ENCODE peak calls at places on chromosome 3, in six cellular contexts. N is GM12878, T is H1, Z is K562, X is HepG2, W is GM12891. U is an unnamed sample.

GRCh38 chr3:89252865-89253264 is 145.4 kb downstream of the EPHA3 start:
- DNase-seq in X (no peak), N (no peak), W (no peak), Z (no peak), T (no peak), U (no peak)

GRCh38 chr3:146187334-146187950 is 26.5 kb upstream of the PLOD2 start:
- DNase-seq in Z (peak; percentile 8), X (no peak), W (no peak), T (no peak), N (no peak), U (no peak)

GRCh38 chr3:51955893-51956770 is 951 bp downstream of the GPR62 start:
- DNase-seq in N (no peak), W (peak; percentile 59), T (no peak), Z (no peak), X (no peak), U (no peak)

GRCh38 chr3:108477511-108478147 is 32.8 kb downstream of the MYH15 start:
- DNase-seq in T (no peak), Z (peak; percentile 62), W (peak; percentile 22), X (peak; percentile 52), N (peak; percentile 12), U (peak; percentile 14)

GRCh38 chr3:176005564-176005963 is 1146.4 kb downstream of the NAALADL2 start:
- DNase-seq in N (no peak), X (no peak), T (no peak), Z (no peak), W (no peak), U (no peak)

GRCh38 chr3:16673530-16673929 is 68.3 kb upstream of the DAZL start:
- DNase-seq in X (no peak), N (no peak), T (no peak), Z (no peak), W (no peak), U (no peak)

GRCh38 chr3:134323966-134324962 is 50.0 kb downstream of the AMOTL2 start:
- DNase-seq in Z (no peak), N (no peak), W (no peak), X (no peak), T (no peak), U (no peak)

GRCh38 chr3:160006282-160007163 is 17.9 kb downstream of the IL12A start:
- DNase-seq in N (no peak), W (no peak), X (peak; percentile 47), Z (peak; percentile 51), T (no peak), U (no peak)

GRCh38 chr3:19541284-19541683 is 392.7 kb downstream of the EFHB start:
- DNase-seq in W (no peak), Z (no peak), N (no peak), X (no peak), T (no peak), U (no peak)

GRCh38 chr3:31250116-31250813 is 282.5 kb upstream of the STT3B start:
- DNase-seq in T (no peak), N (no peak), X (no peak), Z (no peak), W (no peak), U (no peak)

GRCh38 chr3:99128740-99129505 is 227.4 kb upstream of the DCBLD2 start:
- DNase-seq in X (no peak), N (no peak), T (no peak), W (no peak), Z (no peak), U (no peak)

GRCh38 chr3:57959407-57960173 is 48.6 kb upstream of the FLNB start:
- DNase-seq in X (no peak), N (no peak), T (no peak), W (no peak), Z (no peak), U (no peak)

GRCh38 chr3:72186485-72186864 is 401.5 kb upstream of the PROK2 start:
- DNase-seq in W (no peak), X (no peak), N (no peak), Z (no peak), T (no peak), U (no peak)

GRCh38 chr3:185843635-185844034 is 18.8 kb upstream of the IGF2BP2 start:
- DNase-seq in Z (no peak), T (no peak), X (no peak), W (no peak), N (no peak), U (no peak)
- TF ChIP-seq POLR2A in Z (no peak), T (no peak), X (no peak), W (no peak), N (no peak), U (no peak)

DNA sequence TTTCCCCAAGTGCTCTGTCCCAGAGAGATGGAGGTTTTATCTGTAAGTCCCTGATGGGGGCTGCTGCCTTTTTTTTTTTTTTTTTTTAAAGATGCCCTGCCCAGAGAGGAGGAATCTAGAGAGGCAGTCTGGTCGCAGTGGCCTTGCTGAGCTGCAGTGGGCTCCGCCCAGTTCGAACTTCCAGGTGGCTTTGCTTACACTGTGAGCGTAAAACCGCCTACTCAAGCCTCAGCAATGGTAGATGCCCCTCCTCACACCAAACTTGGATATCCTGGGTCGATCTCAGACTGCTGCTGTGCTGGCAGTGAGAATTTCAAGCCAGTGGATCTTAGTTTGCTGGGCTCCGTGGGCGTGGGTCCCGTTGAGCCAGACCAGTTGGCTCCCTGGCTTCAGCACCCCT is 51.6 kb downstream of the SLC2A2 start:
- DNase-seq in X (no peak), Z (peak; percentile 15), N (no peak), T (no peak), W (no peak), U (no peak)
- TF ChIP-seq TAF1 in X (no peak), Z (no peak), N (no peak), T (no peak), W (no peak), U (no peak)

GRCh38 chr3:157127268-157127667 is 32.7 kb downstream of the CCNL1 start:
- DNase-seq in W (no peak), Z (no peak), X (no peak), T (no peak), N (no peak), U (no peak)

GRCh38 chr3:157129782-157130137 is 30.2 kb downstream of the CCNL1 start:
- DNase-seq in N (no peak), X (no peak), T (no peak), W (no peak), Z (no peak), U (no peak)

GRCh38 chr3:157127831-157128767 is 31.8 kb downstream of the CCNL1 start:
- DNase-seq in W (no peak), T (no peak), Z (peak; percentile 79), X (peak; percentile 78), N (no peak), U (no peak)

GRCh38 chr3:157130138-157130880 is 29.6 kb downstream of the CCNL1 start:
- DNase-seq in X (peak; percentile 90), N (no peak), Z (peak; percentile 62), W (no peak), T (peak; percentile 54), U (no peak)

GRCh38 chr3:157128771-157129671 is 30.9 kb downstream of the CCNL1 start:
- DNase-seq in N (no peak), Z (no peak), X (peak; percentile 40), T (no peak), W (no peak), U (no peak)
- TF ChIP-seq POLR2A in N (no peak), Z (no peak), X (peak; percentile 60), T (no peak), W (no peak), U (no peak)

GRCh38 chr3:44136421-44136820 is 105.3 kb upstream of the TOPAZ1 start:
- DNase-seq in Z (no peak), W (no peak), N (no peak), X (no peak), T (no peak), U (no peak)
- TF ChIP-seq TAF1 in Z (no peak), W (no peak), N (no peak), X (no peak), T (no peak), U (no peak)

GRCh38 chr3:179604336-179605078 is at the start of the genes MRPL47 and NDUFB5:
- DNase-seq in Z (peak; percentile 97), T (peak; percentile 81), N (peak; percentile 90), W (peak; percentile 59), X (peak; percentile 95), U (peak; percentile 59)
- TF ChIP-seq POLR2A in Z (peak; percentile 94), T (peak; percentile 99), N (peak; percentile 93), W (peak; percentile 88), X (peak; percentile 82), U (peak; percentile 89)

DNA sequence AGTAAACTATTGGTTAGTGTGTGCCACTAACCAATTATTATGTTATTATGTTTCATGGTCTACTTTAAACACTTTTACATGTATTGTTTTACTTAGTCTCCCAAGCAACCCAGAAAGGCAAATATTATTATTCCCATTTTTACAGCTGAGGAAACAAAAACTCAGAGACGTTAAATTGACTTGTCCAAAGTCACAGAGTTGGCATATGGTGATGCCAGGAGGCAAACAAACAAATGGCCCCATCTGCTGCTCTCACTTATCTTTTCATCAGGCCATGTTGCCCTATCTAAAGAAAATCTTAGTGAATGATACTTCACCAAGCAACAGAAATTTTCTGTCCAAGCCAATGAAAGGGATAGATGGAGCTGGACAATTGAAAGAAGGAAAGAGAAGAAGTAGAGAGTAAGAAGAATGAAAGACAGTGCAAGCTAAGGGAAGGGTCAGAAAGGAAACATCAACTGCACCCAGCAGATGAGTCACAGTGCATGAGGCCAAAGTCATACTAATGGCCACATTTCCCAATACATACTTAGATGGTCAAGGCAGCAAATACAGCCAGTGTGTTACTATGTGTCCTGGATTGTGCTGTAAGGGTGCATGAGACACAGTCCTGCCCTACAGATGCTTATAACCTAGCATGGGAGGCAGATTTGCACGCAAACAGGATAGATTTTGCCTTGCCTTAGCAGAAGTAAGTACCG is 266.9 kb downstream of the KCNMB2 start:
- DNase-seq in X (no peak), W (no peak), N (no peak), T (no peak), Z (no peak), U (no peak)
- TF ChIP-seq TAF1 in X (no peak), W (no peak), N (no peak), T (no peak), Z (no peak), U (no peak)

GRCh38 chr3:128123538-128124368 is at the start of gene RUVBL1:
- DNase-seq in T (peak; percentile 90), N (peak; percentile 91), W (peak; percentile 94), X (peak; percentile 94), Z (peak; percentile 96), U (peak; percentile 96)
- TF ChIP-seq POLR2A in T (peak; percentile 85), N (peak; percentile 66), W (peak; percentile 25), X (peak; percentile 62), Z (peak; percentile 87), U (peak; percentile 71)

U was measured in GM12892.